ENCODE peak calls at places on chromosomes 4 and X, in ten cellular contexts. One of them, this sample, is unnamed.

GRCh38 chrX:24242649-24243556 is 71.0 kb downstream of the SUPT20HL2 start:
- DNase-seq in OCI-LY7: peak; percentile 74
- DNase-seq in esophagus squamous epithelium: peak; percentile 2
- DNase-seq in body of pancreas: peak; percentile 79
- DNase-seq in uterus: peak; percentile 61
- DNase-seq in K562: no peak
- DNase-seq in left lung: no peak
- DNase-seq in endothelial cell of umbilical vein: no peak
- DNase-seq in tibial artery: peak; percentile 85
- DNase-seq in MM.1S: peak; percentile 80
- DNase-seq in this sample: no peak

GRCh38 chrX:125436855-125437254 is 117.2 kb downstream of the TEX13C start:
- DNase-seq in left lung: no peak
- DNase-seq in OCI-LY7: peak; percentile 22
- DNase-seq in K562: peak; percentile 67
- DNase-seq in endothelial cell of umbilical vein: no peak
- DNase-seq in MM.1S: peak; percentile 54
- DNase-seq in uterus: no peak
- DNase-seq in esophagus squamous epithelium: no peak
- DNase-seq in tibial artery: no peak
- DNase-seq in body of pancreas: no peak
- DNase-seq in this sample: no peak

GRCh38 chrX:39397561-39398200 is 596.4 kb downstream of the MID1IP1 start:
- DNase-seq in tibial artery: no peak
- DNase-seq in endothelial cell of umbilical vein: no peak
- DNase-seq in MM.1S: no peak
- DNase-seq in uterus: no peak
- DNase-seq in OCI-LY7: no peak
- DNase-seq in esophagus squamous epithelium: no peak
- DNase-seq in K562: no peak
- DNase-seq in body of pancreas: no peak
- DNase-seq in left lung: no peak
- DNase-seq in this sample: no peak

GRCh38 chrX:29948653-29949052 is 266.7 kb upstream of the MAGEB2 start:
- DNase-seq in MM.1S: no peak
- DNase-seq in left lung: no peak
- DNase-seq in OCI-LY7: no peak
- DNase-seq in K562: no peak
- DNase-seq in uterus: no peak
- DNase-seq in tibial artery: no peak
- DNase-seq in esophagus squamous epithelium: no peak
- DNase-seq in endothelial cell of umbilical vein: peak; percentile 67
- DNase-seq in body of pancreas: no peak
- DNase-seq in this sample: no peak

GRCh38 chrX:44343412-44343942 is at the start of gene EFHC2:
- DNase-seq in tibial artery: peak; percentile 65
- DNase-seq in left lung: peak; percentile 81
- DNase-seq in esophagus squamous epithelium: no peak
- DNase-seq in body of pancreas: peak; percentile 44
- DNase-seq in endothelial cell of umbilical vein: peak; percentile 1
- DNase-seq in MM.1S: peak; percentile 7
- DNase-seq in K562: peak; percentile 64
- DNase-seq in uterus: peak; percentile 58
- DNase-seq in OCI-LY7: no peak
- DNase-seq in this sample: peak; percentile 62

GRCh38 chrX:84078991-84079390 is 109.0 kb downstream of the RPS6KA6 start:
- DNase-seq in tibial artery: no peak
- DNase-seq in esophagus squamous epithelium: no peak
- DNase-seq in K562: no peak
- DNase-seq in MM.1S: peak; percentile 53
- DNase-seq in uterus: no peak
- DNase-seq in left lung: no peak
- DNase-seq in OCI-LY7: no peak
- DNase-seq in body of pancreas: no peak
- DNase-seq in endothelial cell of umbilical vein: no peak
- DNase-seq in this sample: no peak

GRCh38 chr4:31366041-31366440 is 645.9 kb downstream of the PCDH7 start:
- DNase-seq in MM.1S: no peak
- DNase-seq in body of pancreas: no peak
- DNase-seq in K562: no peak
- DNase-seq in uterus: no peak
- DNase-seq in tibial artery: no peak
- DNase-seq in left lung: no peak
- DNase-seq in endothelial cell of umbilical vein: no peak
- DNase-seq in esophagus squamous epithelium: no peak
- DNase-seq in OCI-LY7: no peak
- DNase-seq in this sample: no peak

GRCh38 chr4:34170941-34171340 is 2073.4 kb downstream of the ARAP2 start:
- DNase-seq in K562: no peak
- DNase-seq in left lung: no peak
- DNase-seq in OCI-LY7: no peak
- DNase-seq in esophagus squamous epithelium: no peak
- DNase-seq in body of pancreas: no peak
- DNase-seq in tibial artery: no peak
- DNase-seq in endothelial cell of umbilical vein: no peak
- DNase-seq in MM.1S: no peak
- DNase-seq in uterus: no peak
- DNase-seq in this sample: no peak

GRCh38 chr4:99504804-99505502 is 5.9 kb upstream of the C4orf17 start:
- DNase-seq in K562: no peak
- DNase-seq in uterus: no peak
- DNase-seq in esophagus squamous epithelium: no peak
- DNase-seq in endothelial cell of umbilical vein: no peak
- DNase-seq in left lung: no peak
- DNase-seq in body of pancreas: peak; percentile 7
- DNase-seq in tibial artery: no peak
- DNase-seq in MM.1S: no peak
- DNase-seq in OCI-LY7: no peak
- DNase-seq in this sample: no peak

GRCh38 chrX:24124227-24124799 is 25.2 kb upstream of the ZFX start:
- DNase-seq in body of pancreas: no peak
- DNase-seq in MM.1S: no peak
- DNase-seq in tibial artery: no peak
- DNase-seq in esophagus squamous epithelium: no peak
- DNase-seq in endothelial cell of umbilical vein: peak; percentile 27
- DNase-seq in OCI-LY7: no peak
- DNase-seq in K562: no peak
- DNase-seq in uterus: no peak
- DNase-seq in left lung: no peak
- DNase-seq in this sample: no peak

GRCh38 chrX:80354966-80355465 is 65.2 kb upstream of the TENT5D start:
- DNase-seq in body of pancreas: no peak
- DNase-seq in tibial artery: no peak
- DNase-seq in esophagus squamous epithelium: no peak
- DNase-seq in left lung: no peak
- DNase-seq in K562: no peak
- DNase-seq in OCI-LY7: no peak
- DNase-seq in uterus: no peak
- DNase-seq in endothelial cell of umbilical vein: no peak
- DNase-seq in MM.1S: no peak
- DNase-seq in this sample: no peak

GRCh38 chr4:186699298-186699697 is 24.4 kb downstream of the FAT1 start:
- DNase-seq in endothelial cell of umbilical vein: no peak
- DNase-seq in body of pancreas: peak; percentile 69
- DNase-seq in tibial artery: no peak
- DNase-seq in OCI-LY7: no peak
- DNase-seq in esophagus squamous epithelium: no peak
- DNase-seq in uterus: no peak
- DNase-seq in K562: no peak
- DNase-seq in MM.1S: no peak
- DNase-seq in left lung: no peak
- DNase-seq in this sample: no peak

GRCh38 chrX:148193759-148194158 is 212.6 kb downstream of the FMR1NB start:
- DNase-seq in MM.1S: no peak
- DNase-seq in OCI-LY7: no peak
- DNase-seq in esophagus squamous epithelium: no peak
- DNase-seq in K562: no peak
- DNase-seq in body of pancreas: no peak
- DNase-seq in uterus: no peak
- DNase-seq in endothelial cell of umbilical vein: no peak
- DNase-seq in tibial artery: no peak
- DNase-seq in left lung: no peak
- DNase-seq in this sample: no peak
- TF ChIP-seq CTCF in MM.1S: no peak
- TF ChIP-seq CTCF in OCI-LY7: no peak
- TF ChIP-seq CTCF in esophagus squamous epithelium: no peak
- TF ChIP-seq CTCF in K562: no peak
- TF ChIP-seq CTCF in body of pancreas: no peak
- TF ChIP-seq CTCF in uterus: no peak
- TF ChIP-seq CTCF in endothelial cell of umbilical vein: no peak
- TF ChIP-seq CTCF in tibial artery: no peak
- TF ChIP-seq CTCF in left lung: no peak
- TF ChIP-seq CTCF in this sample: no peak

DNA sequence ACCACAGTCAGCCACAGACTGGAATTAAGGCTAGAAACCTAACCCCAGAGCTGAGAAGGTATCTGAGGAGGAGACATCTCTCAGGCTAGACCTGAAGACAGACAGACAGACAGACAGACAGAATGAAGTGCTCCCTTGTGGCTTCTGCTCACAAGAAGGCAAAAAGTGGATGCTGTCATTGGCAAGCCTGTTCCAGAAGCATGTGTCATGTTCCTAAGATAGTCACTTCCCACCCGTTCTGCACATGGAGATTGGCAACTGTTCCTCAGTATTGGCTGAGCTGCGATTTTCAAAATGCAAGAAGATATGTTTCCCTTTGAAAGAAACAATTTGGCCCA is 166.4 kb downstream of the NSUN7 start:
- DNase-seq in endothelial cell of umbilical vein: no peak
- DNase-seq in left lung: no peak
- DNase-seq in body of pancreas: no peak
- DNase-seq in uterus: no peak
- DNase-seq in esophagus squamous epithelium: no peak
- DNase-seq in MM.1S: no peak
- DNase-seq in OCI-LY7: no peak
- DNase-seq in K562: no peak
- DNase-seq in tibial artery: peak; percentile 74
- DNase-seq in this sample: no peak
- H3K4me3 ChIP-seq in endothelial cell of umbilical vein: no peak overlapping the region
- H3K4me3 ChIP-seq in left lung: no peak overlapping the region
- H3K4me3 ChIP-seq in body of pancreas: no peak overlapping the region
- H3K4me3 ChIP-seq in uterus: no peak overlapping the region
- H3K4me3 ChIP-seq in esophagus squamous epithelium: no peak overlapping the region
- H3K4me3 ChIP-seq in MM.1S: no peak overlapping the region
- H3K4me3 ChIP-seq in OCI-LY7: no peak overlapping the region
- H3K4me3 ChIP-seq in K562: no peak overlapping the region
- H3K4me3 ChIP-seq in tibial artery: no peak overlapping the region
- H3K4me3 ChIP-seq in this sample: no peak overlapping the region

GRCh38 chr4:153260152-153260551 is 55.9 kb downstream of the TRIM2 start:
- DNase-seq in K562: no peak
- DNase-seq in MM.1S: no peak
- DNase-seq in tibial artery: no peak
- DNase-seq in endothelial cell of umbilical vein: no peak
- DNase-seq in esophagus squamous epithelium: no peak
- DNase-seq in left lung: no peak
- DNase-seq in body of pancreas: no peak
- DNase-seq in uterus: no peak
- DNase-seq in OCI-LY7: no peak
- DNase-seq in this sample: no peak
- H3K36me3 ChIP-seq in K562: no peaks in the 10 kb centered on the region
- H3K36me3 ChIP-seq in MM.1S: no peaks in the 10 kb centered on the region
- H3K36me3 ChIP-seq in tibial artery: no peaks in the 10 kb centered on the region
- H3K36me3 ChIP-seq in endothelial cell of umbilical vein: no peaks in the 10 kb centered on the region
- H3K36me3 ChIP-seq in esophagus squamous epithelium: peaks cover 5% of the 10 kb centered on the region
- H3K36me3 ChIP-seq in left lung: no peaks in the 10 kb centered on the region
- H3K36me3 ChIP-seq in body of pancreas: no peaks in the 10 kb centered on the region
- H3K36me3 ChIP-seq in uterus: no peaks in the 10 kb centered on the region
- H3K36me3 ChIP-seq in OCI-LY7: no peaks in the 10 kb centered on the region
- H3K36me3 ChIP-seq in this sample: no peaks in the 10 kb centered on the region

GRCh38 chr4:154349829-154350228 is 141.8 kb downstream of the DCHS2 start:
- DNase-seq in uterus: no peak
- DNase-seq in tibial artery: no peak
- DNase-seq in esophagus squamous epithelium: no peak
- DNase-seq in endothelial cell of umbilical vein: no peak
- DNase-seq in K562: peak; percentile 30
- DNase-seq in body of pancreas: peak; percentile 16
- DNase-seq in MM.1S: peak; percentile 18
- DNase-seq in left lung: no peak
- DNase-seq in OCI-LY7: peak; percentile 3
- DNase-seq in this sample: no peak
- TF ChIP-seq CTCF in uterus: no peak
- TF ChIP-seq CTCF in tibial artery: no peak
- TF ChIP-seq CTCF in esophagus squamous epithelium: no peak
- TF ChIP-seq CTCF in endothelial cell of umbilical vein: no peak
- TF ChIP-seq CTCF in K562: peak; percentile 30
- TF ChIP-seq CTCF in body of pancreas: no peak
- TF ChIP-seq CTCF in MM.1S: peak; percentile 41
- TF ChIP-seq CTCF in left lung: no peak
- TF ChIP-seq CTCF in OCI-LY7: peak; percentile 72
- TF ChIP-seq CTCF in this sample: no peak

GRCh38 chrX:47316276-47317025 is 53.9 kb upstream of the ZNF157 start:
- DNase-seq in esophagus squamous epithelium: no peak
- DNase-seq in left lung: no peak
- DNase-seq in K562: no peak
- DNase-seq in body of pancreas: peak; percentile 18
- DNase-seq in tibial artery: no peak
- DNase-seq in OCI-LY7: no peak
- DNase-seq in uterus: no peak
- DNase-seq in MM.1S: no peak
- DNase-seq in endothelial cell of umbilical vein: peak; percentile 20
- DNase-seq in this sample: no peak
- H3K4me3 ChIP-seq in esophagus squamous epithelium: peak overlapping the region; percentile 5
- H3K4me3 ChIP-seq in left lung: no peak overlapping the region
- H3K4me3 ChIP-seq in K562: no peak overlapping the region
- H3K4me3 ChIP-seq in body of pancreas: no peak overlapping the region
- H3K4me3 ChIP-seq in tibial artery: no peak overlapping the region
- H3K4me3 ChIP-seq in OCI-LY7: no peak overlapping the region
- H3K4me3 ChIP-seq in uterus: no peak overlapping the region
- H3K4me3 ChIP-seq in MM.1S: no peak overlapping the region
- H3K4me3 ChIP-seq in endothelial cell of umbilical vein: no peak overlapping the region
- H3K4me3 ChIP-seq in this sample: no peak overlapping the region

GRCh38 chr4:112655270-112655669 is 18.3 kb downstream of the LARP7 start:
- DNase-seq in K562: no peak
- DNase-seq in MM.1S: no peak
- DNase-seq in esophagus squamous epithelium: no peak
- DNase-seq in uterus: no peak
- DNase-seq in body of pancreas: no peak
- DNase-seq in endothelial cell of umbilical vein: no peak
- DNase-seq in tibial artery: no peak
- DNase-seq in left lung: no peak
- DNase-seq in OCI-LY7: no peak
- DNase-seq in this sample: no peak

GRCh38 chr4:112650332-112650731 is 13.4 kb downstream of the LARP7 start:
- DNase-seq in body of pancreas: no peak
- DNase-seq in MM.1S: no peak
- DNase-seq in esophagus squamous epithelium: no peak
- DNase-seq in K562: no peak
- DNase-seq in tibial artery: no peak
- DNase-seq in uterus: no peak
- DNase-seq in OCI-LY7: no peak
- DNase-seq in left lung: no peak
- DNase-seq in endothelial cell of umbilical vein: no peak
- DNase-seq in this sample: no peak

GRCh38 chr4:112649055-112649408 is 12.1 kb downstream of the LARP7 start:
- DNase-seq in tibial artery: no peak
- DNase-seq in left lung: no peak
- DNase-seq in MM.1S: no peak
- DNase-seq in endothelial cell of umbilical vein: no peak
- DNase-seq in K562: no peak
- DNase-seq in OCI-LY7: no peak
- DNase-seq in body of pancreas: no peak
- DNase-seq in esophagus squamous epithelium: no peak
- DNase-seq in uterus: no peak
- DNase-seq in this sample: no peak

GRCh38 chr4:112651641-112652040 is 14.7 kb downstream of the LARP7 start:
- DNase-seq in MM.1S: no peak
- DNase-seq in K562: no peak
- DNase-seq in esophagus squamous epithelium: no peak
- DNase-seq in tibial artery: no peak
- DNase-seq in left lung: no peak
- DNase-seq in uterus: no peak
- DNase-seq in endothelial cell of umbilical vein: no peak
- DNase-seq in OCI-LY7: no peak
- DNase-seq in body of pancreas: no peak
- DNase-seq in this sample: no peak

GRCh38 chr4:112652216-112652615 is 15.3 kb downstream of the LARP7 start:
- DNase-seq in K562: no peak
- DNase-seq in OCI-LY7: no peak
- DNase-seq in left lung: no peak
- DNase-seq in tibial artery: no peak
- DNase-seq in esophagus squamous epithelium: no peak
- DNase-seq in body of pancreas: no peak
- DNase-seq in uterus: no peak
- DNase-seq in MM.1S: no peak
- DNase-seq in endothelial cell of umbilical vein: no peak
- DNase-seq in this sample: no peak
- H3K36me3 ChIP-seq in K562: peaks cover 74% of the 10 kb centered on the region
- H3K36me3 ChIP-seq in OCI-LY7: peaks cover 98% of the 10 kb centered on the region
- H3K36me3 ChIP-seq in left lung: no peaks in the 10 kb centered on the region
- H3K36me3 ChIP-seq in tibial artery: peaks cover 86% of the 10 kb centered on the region
- H3K36me3 ChIP-seq in esophagus squamous epithelium: peaks cover 100% of the 10 kb centered on the region
- H3K36me3 ChIP-seq in body of pancreas: peaks cover 10% of the 10 kb centered on the region
- H3K36me3 ChIP-seq in uterus: no peaks in the 10 kb centered on the region
- H3K36me3 ChIP-seq in MM.1S: peaks cover 15% of the 10 kb centered on the region
- H3K36me3 ChIP-seq in endothelial cell of umbilical vein: peaks cover 8% of the 10 kb centered on the region
- H3K36me3 ChIP-seq in this sample: peaks cover 50% of the 10 kb centered on the region

This sample was measured in CD8-positive, alpha-beta T cell.